ENCODE peak calls at places on chromosomes 5 and 9, in five cellular contexts. I is SK-N-SH, T is GM23248, B is HCT116, X is PC-9. K is an unnamed sample. For H3K9me2, the result is how much of the 10 kb centered on the place peaks cover.

GRCh38 chr5:115639377-115639776 is 13.5 kb upstream of the TMED7 start:
- DNase-seq in B (no peak), T (no peak), X (no peak), I (no peak), K (no peak)

GRCh38 chr9:71036501-71036900 is 84.9 kb downstream of the TRPM3 start:
- DNase-seq in B (no peak), X (no peak), I (no peak), T (no peak), K (no peak)

GRCh38 chr9:35756275-35756742 is 2.2 kb upstream of the MSMP start:
- DNase-seq in X (no peak), B (peak), I (no peak), T (no peak), K (no peak)

GRCh38 chr9:94002316-94003140 is 47.4 kb upstream of the BARX1 start:
- DNase-seq in T (peak), X (peak), I (peak), B (no peak), K (peak)

GRCh38 chr5:24905123-24905522 is 260.3 kb upstream of the CDH10 start:
- DNase-seq in X (peak), T (peak), I (no peak), B (no peak), K (no peak)

GRCh38 chr5:67377651-67378050 is 181.1 kb upstream of the CD180 start:
- DNase-seq in X (no peak), I (no peak), B (no peak), T (no peak), K (no peak)

GRCh38 chr5:164335837-164336236 is 830.4 kb downstream of the MAT2B start:
- DNase-seq in I (no peak), X (no peak), B (no peak), T (peak), K (no peak)

GRCh38 chr9:130446111-130446861 is 1.5 kb downstream of the ASS1 start:
- DNase-seq in I (peak), T (peak), X (peak), B (no peak), K (no peak)

GRCh38 chr5:6728011-6728794 is 15.0 kb downstream of the TENT4A start:
- DNase-seq in I (peak), X (no peak), T (no peak), B (no peak), K (peak)

GRCh38 chr5:112738180-112738560 is 485 bp downstream of the APC start:
- DNase-seq in X (no peak), I (peak), T (peak), B (no peak), K (no peak)

GRCh38 chr5:73365301-73365853 is 83.2 kb downstream of the FOXD1 start:
- DNase-seq in X (no peak), T (peak), B (peak), I (no peak), K (no peak)

GRCh38 chr5:148791334-148791667 is 35.1 kb upstream of the ADRB2 start:
- DNase-seq in T (peak), B (no peak), X (no peak), I (no peak), K (no peak)

GRCh38 chr9:4690144-4690543 is 10.8 kb downstream of the CDC37L1 start:
- DNase-seq in X (no peak), B (no peak), I (no peak), T (no peak), K (no peak)

GRCh38 chr9:33791117-33791516 is 4.2 kb upstream of the PRSS3 start:
- DNase-seq in X (no peak), B (peak), I (no peak), T (peak), K (no peak)

GRCh38 chr9:15192856-15193255 is 114.2 kb downstream of the TTC39B start:
- DNase-seq in B (no peak), T (no peak), X (no peak), I (no peak), K (no peak)

GRCh38 chr9:373759-374206 is 159.1 kb downstream of the DOCK8 start:
- DNase-seq in T (no peak), I (no peak), B (no peak), X (no peak), K (no peak)

GRCh38 chr9:108551030-108551964 is 304.5 kb downstream of the ACTL7B start:
- DNase-seq in I (no peak), X (peak), T (peak), B (peak), K (peak)

GRCh38 chr5:102294996-102295395 is 1.1 kb downstream of the SLCO4C1 start:
- DNase-seq in X (no peak), B (no peak), I (no peak), T (no peak), K (no peak)
- H3K4me2 ChIP-seq in X (peak), B (no peak), I (no peak), T (no peak), K (no peak)

GRCh38 chr9:82893549-82893948 is 169.4 kb downstream of the RASEF start:
- DNase-seq in B (no peak), X (no peak), T (no peak), I (no peak), K (no peak)
- H3K9me2 ChIP-seq in B (under half), X (under half), T (under half), I (under half), K (under half)

GRCh38 chr9:136754059-136754572 is 3.9 kb downstream of the LCN8 start:
- DNase-seq in X (no peak), B (no peak), I (no peak), T (no peak), K (no peak)
- H3K4me2 ChIP-seq in X (no peak), B (no peak), I (no peak), T (no peak), K (no peak)

GRCh38 chr5:116914869-116915504 is 340.4 kb upstream of the SEMA6A start:
- DNase-seq in X (no peak), T (no peak), I (no peak), B (no peak), K (no peak)
- H3K9me2 ChIP-seq in X (under half), T (under half), I (under half), B (under half), K (under half)

DNA sequence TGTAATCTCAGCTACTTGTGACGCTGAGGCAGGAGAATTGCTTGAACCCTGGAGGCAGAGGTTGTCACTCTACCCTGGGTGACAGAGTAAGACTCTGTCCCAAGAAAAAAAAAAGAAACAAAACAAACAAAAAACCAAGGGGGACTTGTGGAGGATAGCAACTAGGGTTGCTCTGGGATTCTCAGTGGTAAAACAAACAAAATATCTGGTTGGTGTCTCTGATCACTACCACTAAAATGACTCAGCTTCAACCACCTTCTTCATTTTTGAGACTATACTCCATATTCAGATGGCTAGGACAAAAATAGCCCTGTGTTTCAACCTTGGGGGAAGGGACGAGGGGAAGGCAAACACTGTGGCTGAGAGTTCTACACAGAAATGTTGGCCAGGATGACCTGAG is 110.3 kb downstream of the ARRDC3 start:
- DNase-seq in I (no peak), B (no peak), X (no peak), T (peak), K (no peak)
- H3K4me2 ChIP-seq in I (no peak), B (no peak), X (no peak), T (no peak), K (no peak)